ENCODE peak calls at places on chromosomes 3 and 15, in ten cellular contexts. One of them, this sample, is unnamed.

GRCh38 chr3:25362118-25362517 is 65.9 kb upstream of the RARB start:
- DNase-seq in cardiac muscle cell: peak; percentile 18
- DNase-seq in adrenal gland: no peak
- DNase-seq in esophagus squamous epithelium: no peak
- DNase-seq in H1: no peak
- DNase-seq in MM.1S: no peak
- DNase-seq in neural progenitor cell: no peak
- DNase-seq in upper lobe of left lung: no peak
- DNase-seq in AG04450: no peak
- DNase-seq in bronchial epithelial cell: no peak
- DNase-seq in this sample: no peak

GRCh38 chr3:159077860-159078259 is 276.0 kb downstream of the MFSD1 start:
- DNase-seq in cardiac muscle cell: no peak
- DNase-seq in adrenal gland: no peak
- DNase-seq in esophagus squamous epithelium: no peak
- DNase-seq in H1: no peak
- DNase-seq in MM.1S: no peak
- DNase-seq in neural progenitor cell: no peak
- DNase-seq in upper lobe of left lung: no peak
- DNase-seq in AG04450: peak; percentile 37
- DNase-seq in bronchial epithelial cell: peak; percentile 45
- DNase-seq in this sample: no peak

GRCh38 chr3:162141232-162141631 is 644.6 kb downstream of the OTOL1 start:
- DNase-seq in cardiac muscle cell: no peak
- DNase-seq in adrenal gland: no peak
- DNase-seq in esophagus squamous epithelium: no peak
- DNase-seq in H1: no peak
- DNase-seq in MM.1S: no peak
- DNase-seq in neural progenitor cell: no peak
- DNase-seq in upper lobe of left lung: no peak
- DNase-seq in AG04450: peak; percentile 24
- DNase-seq in bronchial epithelial cell: peak; percentile 8
- DNase-seq in this sample: no peak

GRCh38 chr15:28022181-28022580 is 76.9 kb downstream of the OCA2 start:
- DNase-seq in cardiac muscle cell: no peak
- DNase-seq in adrenal gland: no peak
- DNase-seq in esophagus squamous epithelium: no peak
- DNase-seq in H1: no peak
- DNase-seq in MM.1S: no peak
- DNase-seq in neural progenitor cell: no peak
- DNase-seq in upper lobe of left lung: no peak
- DNase-seq in AG04450: no peak
- DNase-seq in bronchial epithelial cell: no peak
- DNase-seq in this sample: no peak

GRCh38 chr3:12073106-12073505 is 68.9 kb downstream of the SYN2 start:
- DNase-seq in cardiac muscle cell: no peak
- DNase-seq in adrenal gland: no peak
- DNase-seq in esophagus squamous epithelium: no peak
- DNase-seq in H1: no peak
- DNase-seq in MM.1S: peak; percentile 33
- DNase-seq in neural progenitor cell: no peak
- DNase-seq in upper lobe of left lung: no peak
- DNase-seq in AG04450: no peak
- DNase-seq in bronchial epithelial cell: no peak
- DNase-seq in this sample: no peak

GRCh38 chr3:128584412-128585020 is 66.1 kb downstream of the RPN1 start:
- DNase-seq in cardiac muscle cell: peak; percentile 71
- DNase-seq in adrenal gland: peak; percentile 72
- DNase-seq in esophagus squamous epithelium: no peak
- DNase-seq in H1: no peak
- DNase-seq in MM.1S: peak; percentile 86
- DNase-seq in neural progenitor cell: peak; percentile 90
- DNase-seq in upper lobe of left lung: peak; percentile 60
- DNase-seq in AG04450: peak; percentile 32
- DNase-seq in bronchial epithelial cell: peak; percentile 56
- DNase-seq in this sample: no peak

GRCh38 chr3:98521897-98522537 is 685 bp downstream of the CLDND1 start:
- DNase-seq in cardiac muscle cell: peak; percentile 74
- DNase-seq in adrenal gland: peak; percentile 46
- DNase-seq in esophagus squamous epithelium: no peak
- DNase-seq in H1: no peak
- DNase-seq in MM.1S: peak; percentile 58
- DNase-seq in neural progenitor cell: peak; percentile 60
- DNase-seq in upper lobe of left lung: peak; percentile 61
- DNase-seq in AG04450: peak; percentile 18
- DNase-seq in bronchial epithelial cell: peak; percentile 84
- DNase-seq in this sample: peak; percentile 20

GRCh38 chr3:5217824-5218595 is 30.5 kb downstream of the EDEM1 start:
- DNase-seq in cardiac muscle cell: peak; percentile 39
- DNase-seq in adrenal gland: no peak
- DNase-seq in esophagus squamous epithelium: no peak
- DNase-seq in H1: no peak
- DNase-seq in MM.1S: no peak
- DNase-seq in neural progenitor cell: no peak
- DNase-seq in upper lobe of left lung: peak; percentile 80
- DNase-seq in AG04450: peak; percentile 42
- DNase-seq in bronchial epithelial cell: no peak
- DNase-seq in this sample: no peak

GRCh38 chr15:74364936-74365618 is 2.4 kb downstream of the CYP11A1 start:
- DNase-seq in cardiac muscle cell: no peak
- DNase-seq in adrenal gland: no peak
- DNase-seq in esophagus squamous epithelium: no peak
- DNase-seq in H1: no peak
- DNase-seq in MM.1S: no peak
- DNase-seq in neural progenitor cell: no peak
- DNase-seq in upper lobe of left lung: no peak
- DNase-seq in AG04450: no peak
- DNase-seq in bronchial epithelial cell: no peak
- DNase-seq in this sample: no peak

GRCh38 chr3:59782664-59783063 is 732.8 kb upstream of the CFAP20DC start:
- DNase-seq in cardiac muscle cell: no peak
- DNase-seq in adrenal gland: no peak
- DNase-seq in esophagus squamous epithelium: no peak
- DNase-seq in H1: no peak
- DNase-seq in MM.1S: no peak
- DNase-seq in neural progenitor cell: no peak
- DNase-seq in upper lobe of left lung: no peak
- DNase-seq in AG04450: no peak
- DNase-seq in bronchial epithelial cell: no peak
- DNase-seq in this sample: no peak

GRCh38 chr3:46860381-46861292 is 2.6 kb downstream of the MYL3 start:
- DNase-seq in cardiac muscle cell: peak; percentile 64
- DNase-seq in adrenal gland: no peak
- DNase-seq in esophagus squamous epithelium: no peak
- DNase-seq in H1: no peak
- DNase-seq in MM.1S: no peak
- DNase-seq in neural progenitor cell: no peak
- DNase-seq in upper lobe of left lung: peak; percentile 20
- DNase-seq in AG04450: no peak
- DNase-seq in bronchial epithelial cell: no peak
- DNase-seq in this sample: no peak

GRCh38 chr15:49036650-49037545 is 9.3 kb downstream of the SECISBP2L start:
- DNase-seq in cardiac muscle cell: no peak
- DNase-seq in adrenal gland: no peak
- DNase-seq in esophagus squamous epithelium: no peak
- DNase-seq in H1: no peak
- DNase-seq in MM.1S: no peak
- DNase-seq in neural progenitor cell: no peak
- DNase-seq in upper lobe of left lung: no peak
- DNase-seq in AG04450: peak; percentile 18
- DNase-seq in bronchial epithelial cell: peak; percentile 28
- DNase-seq in this sample: no peak

DNA sequence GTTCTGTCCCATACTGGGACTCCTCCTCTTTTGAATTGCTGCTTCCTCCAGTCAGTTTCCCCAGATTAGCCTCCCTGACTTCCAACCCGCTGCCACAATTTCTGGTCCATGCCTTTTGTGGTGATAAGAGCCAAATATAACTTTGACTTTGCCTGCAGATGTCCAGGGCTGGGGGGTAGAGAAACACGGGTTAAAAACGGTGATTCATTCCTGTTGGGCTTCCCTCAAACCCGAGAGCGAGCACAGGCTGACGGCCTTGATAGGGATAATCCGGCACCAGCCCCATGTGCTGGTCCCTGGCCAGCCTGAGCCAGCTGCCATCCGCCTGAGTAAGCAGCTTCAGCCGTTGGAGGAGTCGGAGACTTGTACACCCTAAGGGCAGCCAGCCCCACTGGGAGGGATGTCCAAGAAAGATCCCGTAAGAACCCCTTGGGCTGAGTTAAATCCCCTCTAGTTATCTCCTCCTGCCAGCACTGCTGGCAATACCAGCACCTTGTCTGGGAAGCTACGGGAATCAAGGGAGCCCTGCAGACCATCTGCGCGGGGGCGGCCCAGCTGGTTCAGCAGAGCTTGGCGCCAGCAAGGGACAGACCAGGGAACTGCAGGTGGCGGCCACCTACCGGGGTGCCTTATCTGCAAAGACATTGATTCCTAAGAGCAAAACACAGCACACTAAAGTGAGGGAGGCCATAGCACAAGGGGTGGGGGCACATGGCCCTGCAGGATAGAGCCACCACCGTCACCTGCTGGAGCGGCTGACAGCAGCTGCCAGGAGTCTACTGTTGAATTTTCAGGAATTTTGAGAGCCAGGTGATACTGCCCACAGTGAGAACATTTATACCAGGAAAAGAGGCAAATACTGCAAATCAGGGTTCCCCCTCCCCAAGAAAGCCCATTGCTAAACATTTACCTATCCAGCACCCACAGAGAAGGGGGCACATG is 18.1 kb downstream of the CSPG4 start:
- DNase-seq in cardiac muscle cell: peak; percentile 70
- DNase-seq in adrenal gland: peak; percentile 86
- DNase-seq in esophagus squamous epithelium: peak; percentile 15
- DNase-seq in H1: no peak
- DNase-seq in MM.1S: no peak
- DNase-seq in neural progenitor cell: peak; percentile 79
- DNase-seq in upper lobe of left lung: no peak
- DNase-seq in AG04450: peak; percentile 96
- DNase-seq in bronchial epithelial cell: peak; percentile 92
- DNase-seq in this sample: no peak
- TF ChIP-seq CTCF in cardiac muscle cell: peak; percentile 39
- TF ChIP-seq CTCF in adrenal gland: peak; percentile 52
- TF ChIP-seq CTCF in esophagus squamous epithelium: peak; percentile 25
- TF ChIP-seq CTCF in H1: peak; percentile 14
- TF ChIP-seq CTCF in MM.1S: peak; percentile 9
- TF ChIP-seq CTCF in neural progenitor cell: peak; percentile 41
- TF ChIP-seq CTCF in upper lobe of left lung: no peak
- TF ChIP-seq CTCF in AG04450: peak; percentile 43
- TF ChIP-seq CTCF in bronchial epithelial cell: peak; percentile 60
- TF ChIP-seq CTCF in this sample: peak; percentile 86

DNA sequence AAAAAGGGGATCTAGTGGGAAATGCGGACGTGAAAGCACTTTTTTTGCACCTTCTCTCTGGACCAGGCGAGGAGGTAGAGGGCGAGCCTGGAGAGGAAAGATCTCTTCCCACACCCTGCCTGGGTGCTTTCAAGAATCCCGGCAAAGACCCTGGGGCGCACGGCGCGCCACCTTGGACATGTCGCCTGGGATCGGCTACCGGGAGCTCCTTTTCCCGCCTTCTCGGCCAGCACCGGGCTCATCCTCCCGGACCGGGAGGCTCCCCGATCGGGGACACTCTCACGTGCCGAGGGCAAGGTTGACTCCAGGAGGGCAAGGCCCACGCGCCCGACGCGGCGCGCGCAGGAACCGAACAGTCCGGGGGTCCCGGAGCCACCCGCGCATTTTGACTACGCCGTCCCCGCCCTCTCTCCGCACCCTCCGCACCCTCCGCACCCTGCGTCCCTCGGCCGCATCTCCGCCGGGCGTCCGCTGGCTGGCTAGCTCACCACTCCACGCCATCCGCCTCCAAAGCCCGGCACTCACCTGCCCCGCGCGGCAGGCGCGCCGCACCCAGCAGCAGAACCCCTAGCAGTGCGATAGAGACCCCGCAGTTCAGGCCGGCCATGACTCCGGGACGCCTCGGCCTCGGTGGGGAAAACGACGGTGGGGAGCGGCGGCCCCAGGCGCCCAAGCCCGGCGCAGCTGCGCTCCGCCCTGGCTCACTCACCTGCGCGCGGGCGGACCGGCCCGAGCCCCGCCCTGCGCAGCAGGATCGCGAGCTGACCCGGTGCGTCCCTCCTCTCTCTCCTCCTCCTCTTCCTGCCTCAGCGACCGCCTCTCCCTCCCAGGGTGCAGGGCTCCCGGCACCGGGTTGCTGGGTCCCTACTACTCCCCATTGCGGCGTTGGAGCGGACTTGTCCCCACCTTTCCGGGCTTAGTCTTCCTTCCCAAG is at the start of gene CDCP1:
- DNase-seq in cardiac muscle cell: no peak
- DNase-seq in adrenal gland: no peak
- DNase-seq in esophagus squamous epithelium: no peak
- DNase-seq in H1: no peak
- DNase-seq in MM.1S: no peak
- DNase-seq in neural progenitor cell: peak; percentile 36
- DNase-seq in upper lobe of left lung: peak; percentile 67
- DNase-seq in AG04450: no peak
- DNase-seq in bronchial epithelial cell: peak; percentile 67
- DNase-seq in this sample: no peak
- H3K27me3 ChIP-seq in cardiac muscle cell: peaks cover 70% of the 10 kb centered on the region
- H3K27me3 ChIP-seq in adrenal gland: peaks cover 22% of the 10 kb centered on the region
- H3K27me3 ChIP-seq in esophagus squamous epithelium: no peaks in the 10 kb centered on the region
- H3K27me3 ChIP-seq in H1: peaks cover 6% of the 10 kb centered on the region
- H3K27me3 ChIP-seq in MM.1S: no peaks in the 10 kb centered on the region
- H3K27me3 ChIP-seq in neural progenitor cell: peaks cover 66% of the 10 kb centered on the region
- H3K27me3 ChIP-seq in upper lobe of left lung: peaks cover 4% of the 10 kb centered on the region
- H3K27me3 ChIP-seq in AG04450: no peaks in the 10 kb centered on the region
- H3K27me3 ChIP-seq in bronchial epithelial cell: no peaks in the 10 kb centered on the region
- H3K27me3 ChIP-seq in this sample: no peaks in the 10 kb centered on the region

GRCh38 chr15:29568840-29569532 is 253.3 kb downstream of the TJP1 start:
- DNase-seq in cardiac muscle cell: peak; percentile 64
- DNase-seq in adrenal gland: no peak
- DNase-seq in esophagus squamous epithelium: no peak
- DNase-seq in H1: no peak
- DNase-seq in MM.1S: peak; percentile 44
- DNase-seq in neural progenitor cell: peak; percentile 60
- DNase-seq in upper lobe of left lung: peak; percentile 30
- DNase-seq in AG04450: no peak
- DNase-seq in bronchial epithelial cell: peak; percentile 57
- DNase-seq in this sample: no peak
- TF ChIP-seq CTCF in cardiac muscle cell: peak; percentile 14
- TF ChIP-seq CTCF in adrenal gland: no peak
- TF ChIP-seq CTCF in esophagus squamous epithelium: peak; percentile 23
- TF ChIP-seq CTCF in H1: peak; percentile 48
- TF ChIP-seq CTCF in MM.1S: peak; percentile 27
- TF ChIP-seq CTCF in neural progenitor cell: peak; percentile 54
- TF ChIP-seq CTCF in upper lobe of left lung: no peak
- TF ChIP-seq CTCF in AG04450: no peak
- TF ChIP-seq CTCF in bronchial epithelial cell: peak; percentile 47
- TF ChIP-seq CTCF in this sample: peak; percentile 69

DNA sequence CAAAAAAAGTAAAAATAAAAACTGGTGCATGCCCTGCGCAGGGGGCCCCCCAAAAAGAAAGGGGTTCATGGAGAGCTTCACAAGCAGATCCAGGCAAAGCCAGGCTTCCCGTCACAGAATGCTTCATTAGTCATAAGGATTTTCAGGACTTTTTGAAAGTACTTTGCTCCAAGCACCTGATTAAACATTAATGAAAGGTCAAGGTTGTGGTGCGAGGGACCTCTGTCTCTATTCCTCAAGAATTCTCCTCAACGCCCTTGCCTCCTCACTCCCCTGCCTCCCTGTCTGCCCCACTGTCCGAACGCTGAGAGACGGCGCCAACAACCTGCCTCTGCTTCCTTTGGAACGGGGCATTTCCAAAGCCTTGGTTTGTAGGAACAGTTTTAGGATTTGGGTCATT is 240.1 kb upstream of the IGF1R start:
- DNase-seq in cardiac muscle cell: no peak
- DNase-seq in adrenal gland: no peak
- DNase-seq in esophagus squamous epithelium: no peak
- DNase-seq in H1: no peak
- DNase-seq in MM.1S: no peak
- DNase-seq in neural progenitor cell: no peak
- DNase-seq in upper lobe of left lung: no peak
- DNase-seq in AG04450: no peak
- DNase-seq in bronchial epithelial cell: no peak
- DNase-seq in this sample: no peak
- H3K27me3 ChIP-seq in cardiac muscle cell: no peaks in the 10 kb centered on the region
- H3K27me3 ChIP-seq in adrenal gland: no peaks in the 10 kb centered on the region
- H3K27me3 ChIP-seq in esophagus squamous epithelium: no peaks in the 10 kb centered on the region
- H3K27me3 ChIP-seq in H1: no peaks in the 10 kb centered on the region
- H3K27me3 ChIP-seq in MM.1S: no peaks in the 10 kb centered on the region
- H3K27me3 ChIP-seq in neural progenitor cell: no peaks in the 10 kb centered on the region
- H3K27me3 ChIP-seq in upper lobe of left lung: no peaks in the 10 kb centered on the region
- H3K27me3 ChIP-seq in AG04450: no peaks in the 10 kb centered on the region
- H3K27me3 ChIP-seq in bronchial epithelial cell: no peaks in the 10 kb centered on the region
- H3K27me3 ChIP-seq in this sample: peaks cover 10% of the 10 kb centered on the region

This sample was measured in Panc1.